ENCODE peak calls at places on chromosomes 5 and 9, in six cellular contexts. E is fibroblast of lung, O is GM23338, U is astrocyte, W is HCT116, Z is MM.1S. Y is an unnamed sample.

GRCh38 chr5:141476132-141476909 is 555 bp downstream of the PCDHGC3 start:
- DNase-seq in U (peak), W (no peak), O (peak), Z (peak), E (peak), Y (no peak)

GRCh38 chr5:90682278-90682677 is 123.7 kb downstream of the ADGRV1 start:
- DNase-seq in Z (no peak), W (no peak), U (no peak), O (no peak), E (no peak), Y (no peak)

GRCh38 chr5:2295476-2295875 is 412.8 kb upstream of the IRX4 start:
- DNase-seq in U (no peak), O (no peak), E (no peak), W (no peak), Z (no peak), Y (no peak)

GRCh38 chr5:148202531-148203092 is at the start of gene SPINK6:
- DNase-seq in E (no peak), W (no peak), O (no peak), U (peak), Z (no peak), Y (peak)

GRCh38 chr5:144404672-144405071 is 234.0 kb downstream of the KCTD16 start:
- DNase-seq in Z (no peak), W (no peak), O (no peak), E (no peak), U (no peak), Y (no peak)

GRCh38 chr5:14204785-14205321 is 61.7 kb downstream of the TRIO start:
- DNase-seq in O (peak), Z (no peak), W (no peak), U (peak), E (peak), Y (no peak)

GRCh38 chr9:81562221-81563019 is 126.9 kb downstream of the TLE1 start:
- DNase-seq in Z (no peak), O (no peak), U (peak), W (peak), E (peak), Y (peak)

GRCh38 chr9:133889498-133890301 is 102.4 kb downstream of the VAV2 start:
- DNase-seq in U (peak), Z (no peak), O (no peak), E (no peak), W (no peak), Y (no peak)

GRCh38 chr5:30121092-30121491 is 1072.4 kb upstream of the CDH6 start:
- DNase-seq in W (no peak), U (no peak), O (peak), Z (no peak), E (no peak), Y (no peak)

GRCh38 chr9:133099726-133100517 is 21.1 kb downstream of the RALGDS start:
- DNase-seq in Z (no peak), U (no peak), E (no peak), O (no peak), W (no peak), Y (no peak)

GRCh38 chr9:136539427-136540412 is 6.1 kb downstream of the NOTCH1 start:
- DNase-seq in U (peak), O (peak), E (peak), Z (peak), W (peak), Y (no peak)

GRCh38 chr5:112998296-112998695 is 21.7 kb downstream of the DCP2 start:
- DNase-seq in O (no peak), E (no peak), Z (no peak), W (no peak), U (no peak), Y (no peak)

GRCh38 chr9:119986205-119986604 is 593.8 kb downstream of the CDK5RAP2 start:
- DNase-seq in U (no peak), Z (no peak), W (no peak), O (no peak), E (no peak), Y (no peak)

GRCh38 chr5:79011219-79011836 is 26.2 kb upstream of the ARSB start:
- DNase-seq in E (peak), U (peak), O (peak), W (no peak), Z (no peak), Y (no peak)
- H3K27ac ChIP-seq in E (no peak), U (no peak), O (no peak), W (no peak), Z (no peak), Y (no peak)

DNA sequence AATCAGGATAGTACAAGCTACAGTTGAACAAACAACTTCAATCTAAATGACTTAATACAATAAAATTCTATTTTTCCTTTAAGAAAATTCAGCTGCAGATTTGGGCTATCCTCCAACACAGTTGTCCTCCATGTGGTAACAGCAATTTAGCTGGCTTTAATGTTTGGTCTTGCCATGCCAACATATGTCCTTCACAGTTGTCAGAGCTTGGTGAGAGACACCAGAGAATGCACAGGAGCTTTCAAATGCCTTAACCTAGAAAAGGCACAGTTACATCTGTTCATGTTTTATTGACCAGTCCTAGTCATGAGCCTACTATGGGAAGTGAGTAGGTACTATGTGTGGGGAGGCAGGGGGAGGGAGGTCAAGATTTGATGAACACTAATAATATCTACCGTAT is 10.9 kb downstream of the FAM174A start:
- DNase-seq in O (no peak), E (no peak), W (no peak), U (no peak), Z (no peak), Y (no peak)
- TF ChIP-seq EZH2 in O (no peak), E (no peak), W (no peak), U (no peak), Z (no peak), Y (no peak)

GRCh38 chr9:121619566-121619965 is 31.9 kb upstream of the DAB2IP start:
- DNase-seq in Z (no peak), E (no peak), W (no peak), O (no peak), U (no peak), Y (no peak)
- H3K27ac ChIP-seq in Z (no peak), E (no peak), W (no peak), O (no peak), U (no peak), Y (no peak)

GRCh38 chr5:123098767-123099513 is 9.9 kb downstream of the PRDM6 start:
- DNase-seq in U (no peak), W (no peak), Z (no peak), E (peak), O (peak), Y (no peak)
- TF ChIP-seq EZH2 in U (no peak), W (no peak), Z (no peak), E (no peak), O (peak), Y (peak)

DNA sequence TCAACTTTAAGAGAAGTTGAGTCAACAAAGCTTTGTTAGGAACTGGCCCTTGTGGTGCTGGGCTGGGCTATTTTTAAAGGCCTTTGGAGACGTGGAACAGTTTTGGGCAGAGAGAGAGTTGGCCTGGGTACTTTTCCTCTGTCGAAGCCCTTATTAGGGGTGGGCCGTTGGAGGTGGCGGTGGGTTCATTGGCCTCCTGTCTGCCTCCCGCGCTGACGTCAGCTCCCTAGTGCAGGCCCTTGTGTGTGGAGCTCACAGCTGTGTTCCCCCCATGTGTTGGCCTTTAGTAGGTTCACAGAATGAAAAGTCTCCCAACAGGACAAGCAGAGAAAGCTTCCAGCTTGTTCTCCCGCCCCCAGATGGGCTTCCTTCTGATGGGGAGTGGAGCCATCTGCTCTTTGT is 2.7 kb downstream of the NCS1 start:
- DNase-seq in Z (no peak), U (no peak), O (no peak), W (no peak), E (peak), Y (no peak)
- H3K27ac ChIP-seq in Z (no peak), U (no peak), O (no peak), W (no peak), E (no peak), Y (no peak)

DNA sequence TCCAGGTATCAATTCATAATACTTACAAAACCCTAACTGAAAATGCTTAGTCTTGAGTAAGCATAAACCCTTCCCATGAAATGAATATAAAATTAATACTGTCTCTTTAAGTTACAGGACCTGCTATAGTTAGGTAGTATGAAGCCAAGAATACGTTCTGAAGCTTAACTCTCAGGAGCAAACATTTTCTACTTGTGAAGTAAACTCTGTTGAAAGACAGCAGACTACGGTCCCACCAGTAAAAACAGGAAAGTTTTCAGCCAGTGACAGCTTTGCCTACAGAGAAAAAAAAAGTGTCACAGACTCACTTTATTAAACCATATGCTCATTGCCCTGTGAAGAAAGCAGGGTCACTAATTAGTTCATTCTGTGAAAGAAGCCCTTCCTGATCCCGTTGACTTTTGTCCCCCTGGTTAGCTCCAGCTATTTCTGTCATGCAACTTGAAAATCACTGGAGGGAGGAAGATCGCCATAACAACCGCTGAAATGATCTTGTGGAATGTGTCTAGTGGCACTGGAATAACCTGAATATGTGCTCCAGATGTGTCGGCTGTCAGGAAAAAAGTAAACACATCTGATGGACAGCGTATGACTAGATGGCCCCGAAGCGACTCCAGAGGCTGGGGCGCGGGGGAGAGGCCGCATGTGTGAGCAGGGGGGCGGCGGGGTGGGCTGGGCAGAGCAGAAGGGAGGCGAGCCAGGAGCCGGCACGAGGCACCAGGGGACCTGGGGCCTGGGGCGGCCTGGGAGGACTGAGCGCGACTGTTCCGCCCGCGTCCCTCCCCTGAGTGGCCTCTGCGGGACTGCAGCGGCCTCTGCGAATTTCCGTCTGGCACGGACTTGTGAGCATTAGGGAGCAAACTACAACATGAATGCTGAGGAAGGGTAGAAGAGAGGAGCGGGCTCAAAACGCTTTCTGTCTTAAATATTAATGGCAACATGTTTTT is 41.9 kb downstream of the BNC2 start:
- DNase-seq in U (peak), Z (no peak), O (peak), W (no peak), E (peak), Y (no peak)
- TF ChIP-seq EZH2 in U (no peak), Z (no peak), O (no peak), W (no peak), E (no peak), Y (no peak)

DNA sequence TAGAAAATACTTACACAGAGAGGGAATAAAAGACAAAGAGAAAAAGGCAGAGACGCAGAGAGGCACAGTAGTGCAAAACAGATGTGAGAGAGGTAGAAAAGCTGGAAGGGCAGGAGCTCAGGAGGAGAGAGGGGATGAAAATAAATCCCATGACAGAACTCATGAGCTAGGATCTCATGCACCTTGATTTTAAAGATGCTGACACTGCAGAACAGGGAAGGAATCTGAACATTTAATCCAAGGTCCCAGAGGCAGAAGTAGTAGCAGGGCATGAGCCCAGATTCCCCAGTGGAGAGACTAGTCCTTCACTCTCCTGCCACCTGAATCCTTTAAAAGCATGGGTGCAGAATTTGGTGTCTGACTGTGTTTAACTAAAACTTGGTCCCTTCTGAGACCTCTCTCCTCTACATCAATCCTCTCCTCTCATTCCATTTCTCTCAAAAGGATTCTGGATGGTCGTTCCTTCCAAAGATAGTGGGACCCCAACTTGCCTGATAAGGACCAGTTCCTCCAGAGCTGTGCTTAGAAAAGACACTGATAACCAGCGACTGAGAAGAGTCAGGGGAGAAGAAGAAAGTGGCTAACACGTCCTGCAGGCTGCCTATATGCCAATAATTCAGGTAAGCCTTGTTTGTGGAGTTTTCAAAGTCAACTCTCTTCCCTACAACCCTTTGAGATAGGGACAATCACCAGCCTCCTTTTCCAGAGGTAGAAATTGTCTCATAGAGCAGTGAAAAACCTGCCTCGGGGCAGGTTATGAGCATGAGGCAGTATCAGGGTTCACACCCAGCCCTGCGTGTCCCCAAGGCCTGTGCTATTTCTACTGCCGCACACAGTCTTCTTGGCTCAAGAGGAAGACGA is 203.3 kb upstream of the TRIM32 start:
- DNase-seq in U (no peak), E (no peak), W (no peak), O (no peak), Z (no peak), Y (no peak)
- H3K27ac ChIP-seq in U (no peak), E (no peak), W (no peak), O (no peak), Z (no peak), Y (no peak)

GRCh38 chr9:126652140-126652558 is 38.4 kb downstream of the LMX1B start:
- DNase-seq in W (no peak), Z (no peak), E (no peak), U (no peak), O (no peak), Y (no peak)
- TF ChIP-seq EZH2 in W (no peak), Z (no peak), E (peak), U (no peak), O (no peak), Y (no peak)

GRCh38 chr5:78591972-78592700 is 56.4 kb downstream of the LHFPL2 start:
- DNase-seq in Z (peak), O (peak), E (no peak), W (no peak), U (peak), Y (no peak)
- H3K27ac ChIP-seq in Z (no peak), O (no peak), E (peak), W (no peak), U (peak), Y (peak)

GRCh38 chr5:1008451-1009358 is at the start of gene NKD2:
- DNase-seq in E (no peak), W (no peak), O (peak), U (no peak), Z (peak), Y (no peak)

GRCh38 chr5:1010641-1011046 is 2.0 kb downstream of the NKD2 start:
- DNase-seq in U (no peak), E (no peak), W (no peak), Z (peak), O (peak), Y (no peak)

GRCh38 chr5:1010181-1010510 is 1.5 kb downstream of the NKD2 start:
- DNase-seq in O (no peak), U (no peak), W (no peak), Z (no peak), E (no peak), Y (no peak)

GRCh38 chr5:1011226-1011631 is 2.6 kb downstream of the NKD2 start:
- DNase-seq in O (peak), Z (peak), U (no peak), W (no peak), E (no peak), Y (no peak)

GRCh38 chr5:1009359-1010180 is 968 bp downstream of the NKD2 start:
- DNase-seq in Z (no peak), W (no peak), U (no peak), O (no peak), E (no peak), Y (no peak)
- TF ChIP-seq EZH2 in Z (no peak), W (no peak), U (peak), O (no peak), E (peak), Y (peak)

Y was measured in keratinocyte.